ENCODE peak calls at places on chromosomes 6 and 20, in five cellular contexts. H is heart left ventricle, C is breast epithelium, K is Peyer's patch, U is lower lobe of right lung. O is an unnamed sample. For H3K36me3 and H3K27me3, the result is how much of the 10 kb centered on the place peaks cover.

GRCh38 chr6:54598787-54599309 is 247.7 kb upstream of the FAM83B start:
- DNase-seq in H (no peak), C (no peak), K (no peak), U (no peak), O (no peak)

GRCh38 chr6:88529726-88530125 is 363.6 kb upstream of the CNR1 start:
- DNase-seq in H (no peak), C (no peak), K (no peak), U (no peak), O (no peak)

GRCh38 chr6:104711371-104711770 is 148.3 kb downstream of the HACE1 start:
- DNase-seq in H (no peak), C (no peak), K (no peak), U (no peak), O (peak)

GRCh38 chr6:151445482-151445881 is 6.4 kb downstream of the RMND1 start:
- DNase-seq in H (no peak), C (no peak), K (no peak), U (no peak), O (no peak)

GRCh38 chr20:3843490-3843889 is 3.1 kb upstream of the MAVS start:
- DNase-seq in H (no peak), C (no peak), K (no peak), U (no peak), O (peak)

GRCh38 chr6:81792826-81793225 is 40.3 kb upstream of the TENT5A start:
- DNase-seq in H (no peak), C (no peak), K (no peak), U (no peak), O (no peak)

GRCh38 chr20:18412202-18412901 is 54.5 kb downstream of the DZANK1 start:
- DNase-seq in H (no peak), C (no peak), K (no peak), U (no peak), O (no peak)

GRCh38 chr6:158002951-158003853 is 21.5 kb downstream of the SYNJ2 start:
- DNase-seq in H (peak), C (no peak), K (no peak), U (peak), O (peak)

GRCh38 chr6:157635388-157636244 is 187.4 kb upstream of the SNX9 start:
- DNase-seq in H (no peak), C (no peak), K (no peak), U (no peak), O (no peak)

GRCh38 chr6:81265106-81265505 is 487.4 kb downstream of the TENT5A start:
- DNase-seq in H (no peak), C (no peak), K (no peak), U (no peak), O (peak)

GRCh38 chr6:119791746-119792145 is 442.2 kb upstream of the MAN1A1 start:
- DNase-seq in H (no peak), C (no peak), K (no peak), U (no peak), O (no peak)

GRCh38 chr6:95439741-95440140 is 137.6 kb upstream of the MANEA start:
- DNase-seq in H (no peak), C (no peak), K (no peak), U (no peak), O (no peak)

GRCh38 chr6:133764011-133764812 is 124.7 kb upstream of the TCF21 start:
- DNase-seq in H (no peak), C (no peak), K (no peak), U (no peak), O (peak)

GRCh38 chr6:73169633-73170032 is 55.7 kb downstream of the KHDC1L start:
- DNase-seq in H (no peak), C (no peak), K (no peak), U (no peak), O (no peak)

GRCh38 chr6:18609715-18610114 is 222.6 kb downstream of the RNF144B start:
- DNase-seq in H (no peak), C (no peak), K (no peak), U (no peak), O (no peak)

GRCh38 chr20:3716195-3716834 is 3.9 kb upstream of the SIGLEC1 start:
- DNase-seq in H (no peak), C (no peak), K (no peak), U (peak), O (peak)

GRCh38 chr6:34514593-34515472 is 41.3 kb downstream of the SPDEF start:
- DNase-seq in H (peak), C (no peak), K (peak), U (peak), O (no peak)

GRCh38 chr6:99662616-99663015 is 56.0 kb downstream of the PRDM13 start:
- DNase-seq in H (no peak), C (no peak), K (no peak), U (no peak), O (no peak)

GRCh38 chr6:158807515-158808441 is 11.4 kb downstream of the EZR start:
- DNase-seq in H (no peak), C (no peak), K (no peak), U (no peak), O (no peak)

GRCh38 chr20:52332649-52333048 is 141.1 kb upstream of the ZFP64 start:
- DNase-seq in H (no peak), C (no peak), K (no peak), U (no peak), O (no peak)

GRCh38 chr6:136095961-136096360 is 154.2 kb downstream of the MTFR2 start:
- DNase-seq in H (peak), C (no peak), K (no peak), U (no peak), O (peak)

GRCh38 chr20:13059398-13060136 is 50.8 kb downstream of the SPTLC3 start:
- DNase-seq in H (no peak), C (no peak), K (no peak), U (no peak), O (no peak)

GRCh38 chr6:71250050-71250689 is 38.4 kb upstream of the OGFRL1 start:
- DNase-seq in H (peak), C (no peak), K (no peak), U (no peak), O (no peak)

GRCh38 chr20:20487811-20488210 is 119.9 kb downstream of the INSM1 start:
- DNase-seq in H (no peak), C (no peak), K (no peak), U (no peak), O (no peak)

GRCh38 chr20:22490287-22491187 is 93.8 kb downstream of the FOXA2 start:
- DNase-seq in H (no peak), C (no peak), K (peak), U (peak), O (peak)

GRCh38 chr20:35151739-35152138 is 4.6 kb upstream of the EDEM2 start:
- DNase-seq in H (no peak), C (no peak), K (no peak), U (no peak), O (no peak)

GRCh38 chr6:131867744-131868143 is 59.9 kb downstream of the ENPP1 start:
- DNase-seq in H (no peak), C (no peak), K (no peak), U (no peak), O (no peak)

GRCh38 chr20:58271596-58272460 is 37.7 kb upstream of the RAB22A start:
- DNase-seq in H (no peak), C (no peak), K (no peak), U (no peak), O (peak)

DNA sequence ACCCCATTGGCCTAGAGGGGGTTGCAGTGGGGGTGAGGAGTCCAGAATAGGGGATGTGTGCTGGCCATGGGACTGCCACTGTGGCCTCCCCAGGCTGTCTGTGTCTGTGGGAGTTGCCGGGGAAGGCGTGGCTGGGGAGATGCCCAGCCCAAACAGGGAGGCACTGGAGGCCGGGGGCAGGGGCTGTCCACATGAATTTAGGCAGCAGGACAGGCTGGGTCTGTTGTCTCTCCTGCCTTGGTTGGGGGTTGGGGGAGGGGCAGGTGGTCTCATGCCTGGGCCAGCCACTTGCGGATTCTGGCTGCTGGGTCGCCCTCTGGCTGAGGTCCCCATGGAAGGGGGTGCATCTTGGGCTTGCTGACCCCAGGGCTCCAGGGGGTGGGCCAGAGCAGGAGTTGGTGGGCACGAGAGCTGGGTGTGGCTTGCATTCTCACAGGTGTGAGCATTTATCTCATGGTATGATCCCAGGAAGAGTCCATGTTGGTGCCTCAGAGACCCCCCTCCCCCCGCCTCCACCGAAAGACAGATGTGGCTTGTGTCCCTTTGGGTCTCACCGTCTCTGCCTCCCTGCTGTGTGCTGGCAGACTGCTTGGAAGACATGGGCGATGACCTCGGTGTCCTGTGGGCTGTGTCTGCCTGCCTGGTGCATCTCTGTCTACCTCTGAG is 4.0 kb downstream of the SOX18 start:
- DNase-seq in H (peak), C (no peak), K (no peak), U (no peak), O (peak)
- H3K4me3 ChIP-seq in H (peak), C (no peak), K (no peak), U (peak), O (no peak)

DNA sequence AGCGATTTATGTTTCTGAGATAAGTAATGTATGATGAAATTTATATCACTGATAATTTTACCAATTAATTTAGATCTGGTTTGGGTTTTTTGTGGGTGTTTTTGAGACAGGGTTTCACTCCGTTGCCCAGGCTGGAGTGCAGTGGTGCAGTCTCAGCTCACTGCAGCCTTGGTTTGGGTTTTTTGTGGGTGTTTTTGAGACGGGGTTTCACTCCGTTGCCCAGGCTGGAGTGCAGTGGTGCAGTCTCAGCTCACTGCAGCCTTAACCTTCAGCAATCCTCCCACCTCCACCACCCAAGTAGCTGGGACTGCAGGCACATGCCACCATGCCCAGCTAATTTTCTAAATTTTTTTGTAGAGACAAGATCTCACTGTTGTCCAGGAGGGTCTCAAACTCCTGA is 13.0 kb downstream of the MRS2 start:
- DNase-seq in H (no peak), C (no peak), K (no peak), U (no peak), O (no peak)
- H3K36me3 ChIP-seq in H (half or more), C (under half), K (under half), U (half or more), O (under half)

DNA sequence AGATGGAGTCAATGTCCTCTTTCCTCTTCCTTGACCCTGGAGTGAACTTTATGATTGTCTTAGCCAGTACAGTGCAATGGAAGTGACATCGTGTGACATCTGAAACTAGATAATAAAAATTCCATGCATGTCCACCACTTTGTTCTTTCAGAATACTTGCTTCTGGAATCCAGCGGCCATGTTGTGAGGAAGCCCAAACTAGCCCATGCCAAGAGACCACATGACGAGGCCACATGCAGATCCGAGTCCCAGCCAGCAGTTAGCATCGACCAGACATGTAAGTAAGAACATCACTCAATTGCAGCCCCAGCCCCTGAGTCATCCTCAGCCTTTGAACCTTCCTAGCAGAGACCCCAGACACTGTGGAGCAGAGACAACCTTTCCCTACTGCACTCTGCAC is 48.5 kb upstream of the E2F3 start:
- DNase-seq in H (no peak), C (no peak), K (no peak), U (no peak), O (no peak)
- H3K27me3 ChIP-seq in H (under half), C (under half), K (under half), U (under half), O (under half)

GRCh38 chr6:106005013-106005412 is 81.1 kb upstream of the PRDM1 start:
- DNase-seq in H (no peak), C (no peak), K (no peak), U (no peak), O (no peak)
- H3K4me3 ChIP-seq in H (no peak), C (no peak), K (no peak), U (no peak), O (no peak)

DNA sequence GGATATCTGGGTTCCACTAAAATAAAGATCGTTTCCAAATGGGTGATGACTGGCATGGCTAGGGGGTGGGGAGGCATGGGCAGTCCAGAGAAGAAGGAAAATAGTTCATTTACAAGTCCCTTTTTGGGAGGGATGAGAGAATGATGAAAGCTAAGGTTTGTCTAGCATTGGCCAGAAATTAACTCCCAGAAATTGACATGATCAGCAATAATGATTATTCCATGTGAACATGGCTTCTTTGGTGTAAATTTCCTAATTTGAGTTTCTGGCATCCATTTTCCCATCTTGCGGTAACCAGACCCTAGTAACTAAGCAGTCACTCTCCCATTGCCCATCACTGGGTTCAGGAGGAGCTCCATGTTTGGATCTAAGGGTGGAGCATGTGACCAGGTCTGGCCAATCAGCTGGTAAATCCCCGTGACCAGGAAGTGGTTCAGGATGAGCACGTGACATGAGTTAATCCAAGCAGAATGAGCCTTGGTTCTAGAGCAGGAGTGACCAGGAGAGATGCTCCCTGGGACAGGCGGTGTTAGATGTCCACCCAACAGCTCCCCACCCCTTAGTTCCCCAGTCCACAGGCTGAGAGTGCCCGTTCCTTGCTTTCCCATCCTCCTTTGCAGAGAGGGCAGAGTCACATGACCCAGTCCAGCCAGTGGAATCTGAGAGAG is 512.7 kb downstream of the PREX1 start:
- DNase-seq in H (no peak), C (no peak), K (no peak), U (no peak), O (no peak)
- H3K36me3 ChIP-seq in H (under half), C (under half), K (under half), U (under half), O (under half)

GRCh38 chr20:44810061-44810390 is 320 bp downstream of the RIMS4 start:
- DNase-seq in H (no peak), C (no peak), K (no peak), U (no peak), O (peak)

GRCh38 chr20:44810391-44811149 is at the start of gene RIMS4:
- DNase-seq in H (no peak), C (peak), K (no peak), U (no peak), O (no peak)

GRCh38 chr20:44809380-44810060 is 826 bp downstream of the RIMS4 start:
- DNase-seq in H (no peak), C (peak), K (no peak), U (no peak), O (no peak)

GRCh38 chr20:44807684-44808056 is 2.7 kb downstream of the RIMS4 start:
- DNase-seq in H (no peak), C (no peak), K (no peak), U (no peak), O (no peak)

DNA sequence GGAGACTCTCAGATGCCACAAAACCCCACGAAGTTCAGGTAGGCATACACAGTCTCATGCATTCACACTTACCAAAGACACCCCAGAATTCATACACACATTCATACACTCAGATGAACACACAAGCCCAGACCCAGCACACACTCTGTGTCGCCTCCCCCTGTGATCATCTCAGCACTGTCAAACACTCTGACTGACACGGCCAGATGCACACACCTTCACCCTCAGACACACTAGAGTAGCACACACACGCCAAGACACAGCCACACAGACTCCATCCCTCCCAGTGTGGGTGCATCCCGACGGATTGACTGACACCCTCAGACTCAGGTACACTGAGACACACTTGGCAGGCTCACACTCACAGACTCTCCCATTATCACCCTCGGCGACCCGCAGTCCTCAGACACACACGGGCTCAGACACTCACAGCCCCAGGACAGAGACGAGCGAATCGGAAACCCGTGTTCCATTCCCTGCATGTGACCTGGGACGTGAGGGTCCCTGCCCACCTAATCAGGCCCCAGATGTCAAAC is 872 bp upstream of the RIMS4 start:
- DNase-seq in H (no peak), C (peak), K (no peak), U (no peak), O (no peak)
- H3K27me3 ChIP-seq in H (under half), C (under half), K (under half), U (under half), O (under half)

O was measured in MG63.